ENCODE peak calls at places on chromosome 15, in seven cellular contexts. One of them, this sample, is unnamed.

GRCh38 chr15:81948751-81949150 is 97.1 kb downstream of the MEX3B start:
- DNase-seq in suprapubic skin: no peak
- DNase-seq in neural progenitor cell: no peak
- DNase-seq in HFFc6: no peak
- DNase-seq in AG09309: no peak
- DNase-seq in esophagus squamous epithelium: no peak
- DNase-seq in endothelial cell: no peak
- DNase-seq in this sample: no peak

GRCh38 chr15:59688383-59688887 is 685 bp downstream of the BNIP2 start:
- DNase-seq in suprapubic skin: no peak
- DNase-seq in neural progenitor cell: no peak
- DNase-seq in HFFc6: peak
- DNase-seq in AG09309: peak
- DNase-seq in esophagus squamous epithelium: no peak
- DNase-seq in endothelial cell: no peak
- DNase-seq in this sample: no peak

GRCh38 chr15:74906193-74906449 is 530 bp downstream of the FAM219B start:
- DNase-seq in suprapubic skin: no peak
- DNase-seq in neural progenitor cell: peak
- DNase-seq in HFFc6: no peak
- DNase-seq in AG09309: no peak
- DNase-seq in esophagus squamous epithelium: no peak
- DNase-seq in endothelial cell: no peak
- DNase-seq in this sample: no peak

GRCh38 chr15:31083394-31083790 is 18.1 kb downstream of the TRPM1 start:
- DNase-seq in suprapubic skin: no peak
- DNase-seq in neural progenitor cell: no peak
- DNase-seq in HFFc6: no peak
- DNase-seq in AG09309: no peak
- DNase-seq in esophagus squamous epithelium: no peak
- DNase-seq in endothelial cell: no peak
- DNase-seq in this sample: no peak

GRCh38 chr15:54312528-54312927 is 334.3 kb downstream of the UNC13C start:
- DNase-seq in suprapubic skin: no peak
- DNase-seq in neural progenitor cell: no peak
- DNase-seq in HFFc6: no peak
- DNase-seq in AG09309: no peak
- DNase-seq in esophagus squamous epithelium: no peak
- DNase-seq in endothelial cell: no peak
- DNase-seq in this sample: no peak

GRCh38 chr15:75731248-75732100 is 18.8 kb upstream of the CSPG4 start:
- DNase-seq in suprapubic skin: no peak
- DNase-seq in neural progenitor cell: no peak
- DNase-seq in HFFc6: no peak
- DNase-seq in AG09309: no peak
- DNase-seq in esophagus squamous epithelium: no peak
- DNase-seq in endothelial cell: no peak
- DNase-seq in this sample: no peak

GRCh38 chr15:54836052-54836795 is 360.5 kb downstream of the RSL24D1 start:
- DNase-seq in suprapubic skin: no peak
- DNase-seq in neural progenitor cell: no peak
- DNase-seq in HFFc6: no peak
- DNase-seq in AG09309: no peak
- DNase-seq in esophagus squamous epithelium: no peak
- DNase-seq in endothelial cell: no peak
- DNase-seq in this sample: no peak

GRCh38 chr15:57398336-57398735 is 22.0 kb downstream of the CGNL1 start:
- DNase-seq in suprapubic skin: no peak
- DNase-seq in neural progenitor cell: no peak
- DNase-seq in HFFc6: no peak
- DNase-seq in AG09309: no peak
- DNase-seq in esophagus squamous epithelium: no peak
- DNase-seq in endothelial cell: no peak
- DNase-seq in this sample: no peak

GRCh38 chr15:88467935-88468528 is 524 bp downstream of the MRPS11 start:
- DNase-seq in suprapubic skin: no peak
- DNase-seq in neural progenitor cell: peak
- DNase-seq in HFFc6: no peak
- DNase-seq in AG09309: no peak
- DNase-seq in esophagus squamous epithelium: no peak
- DNase-seq in endothelial cell: peak
- DNase-seq in this sample: peak

GRCh38 chr15:59687831-59688230 is 1.3 kb downstream of the BNIP2 start:
- DNase-seq in suprapubic skin: no peak
- DNase-seq in neural progenitor cell: no peak
- DNase-seq in HFFc6: no peak
- DNase-seq in AG09309: no peak
- DNase-seq in esophagus squamous epithelium: no peak
- DNase-seq in endothelial cell: no peak
- DNase-seq in this sample: no peak

GRCh38 chr15:90596943-90597342 is 67.2 kb downstream of the CRTC3 start:
- DNase-seq in suprapubic skin: no peak
- DNase-seq in neural progenitor cell: no peak
- DNase-seq in HFFc6: no peak
- DNase-seq in AG09309: no peak
- DNase-seq in esophagus squamous epithelium: no peak
- DNase-seq in endothelial cell: no peak
- DNase-seq in this sample: no peak

GRCh38 chr15:90599116-90599515 is 69.4 kb downstream of the CRTC3 start:
- DNase-seq in suprapubic skin: no peak
- DNase-seq in neural progenitor cell: no peak
- DNase-seq in HFFc6: no peak
- DNase-seq in AG09309: no peak
- DNase-seq in esophagus squamous epithelium: no peak
- DNase-seq in endothelial cell: no peak
- DNase-seq in this sample: no peak

GRCh38 chr15:90598679-90599078 is 69.0 kb downstream of the CRTC3 start:
- DNase-seq in suprapubic skin: no peak
- DNase-seq in neural progenitor cell: no peak
- DNase-seq in HFFc6: no peak
- DNase-seq in AG09309: no peak
- DNase-seq in esophagus squamous epithelium: no peak
- DNase-seq in endothelial cell: no peak
- DNase-seq in this sample: no peak

GRCh38 chr15:90597477-90598052 is 67.8 kb downstream of the CRTC3 start:
- DNase-seq in suprapubic skin: no peak
- DNase-seq in neural progenitor cell: no peak
- DNase-seq in HFFc6: no peak
- DNase-seq in AG09309: no peak
- DNase-seq in esophagus squamous epithelium: no peak
- DNase-seq in endothelial cell: no peak
- DNase-seq in this sample: no peak

DNA sequence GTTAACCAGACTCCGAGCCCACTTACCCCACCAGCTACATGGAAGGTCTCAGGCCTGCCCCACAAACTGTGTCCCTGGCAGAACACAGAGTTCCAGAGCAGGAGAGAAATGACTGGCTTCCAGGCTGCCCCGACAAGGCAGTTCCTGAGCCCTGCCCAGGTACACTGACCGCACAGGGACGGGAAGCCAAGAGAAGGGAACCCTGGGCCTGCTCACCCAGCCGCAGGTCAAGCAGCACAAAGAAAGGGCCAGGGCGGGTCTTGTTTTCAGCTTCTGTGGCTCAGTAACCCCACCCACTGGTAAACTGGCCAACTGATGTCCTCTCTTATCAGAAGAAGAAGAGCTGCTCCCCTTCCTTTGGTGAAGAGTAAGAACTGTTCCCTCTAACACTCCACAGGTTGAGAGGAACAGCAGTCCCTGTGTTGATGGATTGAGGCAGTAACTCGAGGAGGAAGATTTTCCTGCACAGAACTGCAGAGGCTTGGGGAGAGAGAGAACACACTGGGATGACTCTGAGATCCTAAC is 68.4 kb downstream of the CRTC3 start:
- DNase-seq in suprapubic skin: peak
- DNase-seq in neural progenitor cell: peak
- DNase-seq in HFFc6: peak
- DNase-seq in AG09309: no peak
- DNase-seq in esophagus squamous epithelium: peak
- DNase-seq in endothelial cell: no peak
- DNase-seq in this sample: no peak
- TF ChIP-seq CTCF in suprapubic skin: no peak
- TF ChIP-seq CTCF in neural progenitor cell: peak
- TF ChIP-seq CTCF in HFFc6: no peak
- TF ChIP-seq CTCF in AG09309: no peak
- TF ChIP-seq CTCF in esophagus squamous epithelium: peak
- TF ChIP-seq CTCF in endothelial cell: no peak
- TF ChIP-seq CTCF in this sample: no peak

DNA sequence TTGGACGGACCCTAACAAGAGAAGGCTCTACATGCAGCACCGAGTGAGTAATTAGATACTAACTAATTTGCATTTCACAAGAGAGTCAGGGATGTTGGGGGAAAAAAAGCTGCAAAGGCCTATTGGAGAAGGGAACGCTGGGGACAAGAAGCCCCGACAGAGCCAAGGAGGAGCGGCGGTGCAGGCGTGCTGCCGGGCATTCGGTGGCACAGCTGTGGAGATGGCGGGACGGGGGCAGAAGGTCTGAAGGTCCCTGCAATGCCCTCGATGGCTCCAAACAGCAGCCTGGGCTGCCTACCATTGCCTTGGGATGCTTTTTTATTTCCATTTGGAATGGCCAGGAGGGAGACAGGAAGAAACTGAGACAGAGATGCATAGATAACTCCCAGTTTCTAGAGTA is 92.6 kb upstream of the TLE3 start:
- DNase-seq in suprapubic skin: no peak
- DNase-seq in neural progenitor cell: no peak
- DNase-seq in HFFc6: no peak
- DNase-seq in AG09309: no peak
- DNase-seq in esophagus squamous epithelium: no peak
- DNase-seq in endothelial cell: no peak
- DNase-seq in this sample: no peak
- TF ChIP-seq CTCF in suprapubic skin: no peak
- TF ChIP-seq CTCF in neural progenitor cell: no peak
- TF ChIP-seq CTCF in HFFc6: no peak
- TF ChIP-seq CTCF in AG09309: no peak
- TF ChIP-seq CTCF in esophagus squamous epithelium: no peak
- TF ChIP-seq CTCF in endothelial cell: no peak
- TF ChIP-seq CTCF in this sample: no peak

GRCh38 chr15:65305776-65306175 is 1.3 kb downstream of the RNU5B-1 start:
- DNase-seq in suprapubic skin: no peak
- DNase-seq in neural progenitor cell: no peak
- DNase-seq in HFFc6: no peak
- DNase-seq in AG09309: no peak
- DNase-seq in esophagus squamous epithelium: no peak
- DNase-seq in endothelial cell: no peak
- DNase-seq in this sample: no peak

GRCh38 chr15:65306551-65306950 is 2.1 kb downstream of the RNU5B-1 start:
- DNase-seq in suprapubic skin: no peak
- DNase-seq in neural progenitor cell: no peak
- DNase-seq in HFFc6: no peak
- DNase-seq in AG09309: no peak
- DNase-seq in esophagus squamous epithelium: no peak
- DNase-seq in endothelial cell: no peak
- DNase-seq in this sample: no peak

GRCh38 chr15:65303687-65304392 is 637 bp upstream of the RNU5B-1 start:
- DNase-seq in suprapubic skin: no peak
- DNase-seq in neural progenitor cell: peak
- DNase-seq in HFFc6: peak
- DNase-seq in AG09309: no peak
- DNase-seq in esophagus squamous epithelium: no peak
- DNase-seq in endothelial cell: no peak
- DNase-seq in this sample: no peak

GRCh38 chr15:65305144-65305758 is 774 bp downstream of the RNU5B-1 start:
- DNase-seq in suprapubic skin: no peak
- DNase-seq in neural progenitor cell: no peak
- DNase-seq in HFFc6: peak
- DNase-seq in AG09309: no peak
- DNase-seq in esophagus squamous epithelium: no peak
- DNase-seq in endothelial cell: no peak
- DNase-seq in this sample: no peak

GRCh38 chr15:65304393-65305143 is at the start of gene RNU5B-1:
- DNase-seq in suprapubic skin: peak
- DNase-seq in neural progenitor cell: peak
- DNase-seq in HFFc6: peak
- DNase-seq in AG09309: peak
- DNase-seq in esophagus squamous epithelium: no peak
- DNase-seq in endothelial cell: peak
- DNase-seq in this sample: no peak
- TF ChIP-seq CTCF in suprapubic skin: peak
- TF ChIP-seq CTCF in neural progenitor cell: no peak
- TF ChIP-seq CTCF in HFFc6: peak
- TF ChIP-seq CTCF in AG09309: peak
- TF ChIP-seq CTCF in esophagus squamous epithelium: peak
- TF ChIP-seq CTCF in endothelial cell: peak
- TF ChIP-seq CTCF in this sample: no peak

DNA sequence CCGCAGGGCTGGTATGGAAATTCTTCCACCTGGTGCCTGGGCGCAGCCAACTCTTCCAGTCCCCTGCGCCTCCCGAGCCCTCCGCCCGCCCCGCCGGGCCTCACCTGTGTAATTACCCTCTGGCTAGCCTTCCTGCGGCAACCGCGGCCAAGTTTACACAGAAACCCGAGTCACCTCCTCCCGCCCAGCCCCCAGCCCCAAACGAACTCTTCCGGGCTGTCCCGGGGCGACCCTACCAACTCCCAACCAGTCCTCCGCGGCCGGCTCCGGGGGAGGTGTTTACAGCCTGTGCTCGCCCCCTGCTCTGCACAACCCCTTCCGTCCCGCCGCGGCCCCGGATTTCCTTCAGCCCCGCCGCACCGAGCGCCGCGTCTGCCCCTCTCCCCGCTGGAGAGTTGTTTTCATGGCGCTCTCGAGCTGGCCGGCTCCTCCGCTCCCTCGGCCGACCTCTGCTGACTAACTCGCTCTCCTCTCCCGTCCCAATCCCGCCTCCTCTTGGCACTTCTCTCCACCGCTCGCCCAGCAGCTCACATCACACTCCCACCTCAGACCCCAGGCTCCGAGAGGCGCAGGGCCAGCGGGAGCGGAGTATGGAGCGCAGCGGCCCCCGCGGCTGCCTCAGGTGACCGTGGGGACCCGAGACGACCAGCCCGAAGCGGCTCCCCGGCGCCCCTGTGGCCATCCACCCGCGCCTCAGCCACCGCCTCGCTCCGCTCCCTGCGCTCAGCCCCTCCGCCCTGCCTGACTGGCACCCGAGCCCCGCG is 538 bp downstream of the ATOSA start:
- DNase-seq in suprapubic skin: peak
- DNase-seq in neural progenitor cell: peak
- DNase-seq in HFFc6: peak
- DNase-seq in AG09309: no peak
- DNase-seq in esophagus squamous epithelium: peak
- DNase-seq in endothelial cell: peak
- DNase-seq in this sample: peak
- TF ChIP-seq CTCF in suprapubic skin: no peak
- TF ChIP-seq CTCF in neural progenitor cell: peak
- TF ChIP-seq CTCF in HFFc6: peak
- TF ChIP-seq CTCF in AG09309: no peak
- TF ChIP-seq CTCF in esophagus squamous epithelium: no peak
- TF ChIP-seq CTCF in endothelial cell: no peak
- TF ChIP-seq CTCF in this sample: peak

This sample was measured in type B pancreatic cell.